ENCODE peak calls at places on chromosomes 6 and 20, in six cellular contexts. D is H54, H is IMR-90, M is HepG2, U is esophagus squamous epithelium, A is A549. W is an unnamed sample.

GRCh38 chr20:13990465-13990864 is at the start of gene SEL1L2:
- DNase-seq in A (no peak), D (no peak), M (no peak), H (no peak), U (no peak), W (no peak)

GRCh38 chr20:21202284-21202683 is 76.4 kb downstream of the KIZ start:
- DNase-seq in A (no peak), U (no peak), M (peak), H (peak), D (peak), W (no peak)

GRCh38 chr20:11585752-11586352 is 331.8 kb upstream of the BTBD3 start:
- DNase-seq in H (peak), A (no peak), D (no peak), M (peak), U (no peak), W (no peak)

GRCh38 chr6:166365221-166365620 is 17.5 kb downstream of the MPC1 start:
- DNase-seq in H (peak), U (no peak), D (no peak), M (no peak), A (no peak), W (no peak)

GRCh38 chr6:133837801-133838349 is 51.0 kb upstream of the TCF21 start:
- DNase-seq in A (peak), H (no peak), U (no peak), M (peak), D (peak), W (peak)

GRCh38 chr6:35359744-35360348 is 17.5 kb downstream of the PPARD start:
- DNase-seq in H (peak), M (no peak), D (no peak), A (no peak), U (no peak), W (no peak)

GRCh38 chr6:126914172-126914571 is 204.3 kb upstream of the RSPO3 start:
- DNase-seq in D (no peak), H (no peak), A (no peak), M (no peak), U (no peak), W (no peak)

GRCh38 chr6:46637145-46637544 is 15.5 kb downstream of the CYP39A1 start:
- DNase-seq in A (no peak), M (no peak), U (no peak), D (no peak), H (peak), W (no peak)

GRCh38 chr6:109448615-109449014 is 7.0 kb downstream of the MICAL1 start:
- DNase-seq in A (no peak), M (no peak), D (no peak), U (no peak), H (no peak), W (no peak)

GRCh38 chr6:5744497-5744896 is 262.2 kb downstream of the NRN1 start:
- DNase-seq in H (no peak), A (no peak), U (no peak), D (no peak), M (no peak), W (no peak)

GRCh38 chr6:136921521-136921935 is 573 bp upstream of the SLC35D3 start:
- DNase-seq in U (no peak), M (no peak), D (no peak), A (peak), H (no peak), W (no peak)

GRCh38 chr20:23528867-23529431 is 38.0 kb downstream of the CST8 start:
- DNase-seq in M (no peak), U (no peak), D (no peak), H (no peak), A (no peak), W (no peak)

GRCh38 chr6:35505985-35506384 is 6.7 kb downstream of the TULP1 start:
- DNase-seq in M (no peak), U (no peak), D (no peak), A (no peak), H (no peak), W (no peak)

GRCh38 chr6:108609276-108609769 is 48.6 kb downstream of the FOXO3 start:
- DNase-seq in H (peak), D (no peak), A (no peak), U (no peak), M (no peak), W (no peak)

GRCh38 chr20:19506021-19506420 is 252.0 kb upstream of the RIN2 start:
- DNase-seq in A (no peak), M (no peak), D (no peak), U (no peak), H (no peak), W (no peak)

GRCh38 chr6:111530777-111531176 is 47.8 kb upstream of the REV3L start:
- DNase-seq in H (no peak), M (no peak), U (no peak), A (no peak), D (no peak), W (no peak)

GRCh38 chr6:30647039-30647801 is at the start of gene C6orf136:
- DNase-seq in A (peak), H (peak), M (peak), U (peak), D (peak), W (peak)

GRCh38 chr6:55293116-55293515 is 34.2 kb upstream of the GFRAL start:
- DNase-seq in U (no peak), D (peak), H (peak), M (peak), A (no peak), W (peak)

GRCh38 chr6:79040083-79040482 is 38.0 kb downstream of the PHIP start:
- DNase-seq in H (peak), D (no peak), U (no peak), A (no peak), M (no peak), W (no peak)

DNA sequence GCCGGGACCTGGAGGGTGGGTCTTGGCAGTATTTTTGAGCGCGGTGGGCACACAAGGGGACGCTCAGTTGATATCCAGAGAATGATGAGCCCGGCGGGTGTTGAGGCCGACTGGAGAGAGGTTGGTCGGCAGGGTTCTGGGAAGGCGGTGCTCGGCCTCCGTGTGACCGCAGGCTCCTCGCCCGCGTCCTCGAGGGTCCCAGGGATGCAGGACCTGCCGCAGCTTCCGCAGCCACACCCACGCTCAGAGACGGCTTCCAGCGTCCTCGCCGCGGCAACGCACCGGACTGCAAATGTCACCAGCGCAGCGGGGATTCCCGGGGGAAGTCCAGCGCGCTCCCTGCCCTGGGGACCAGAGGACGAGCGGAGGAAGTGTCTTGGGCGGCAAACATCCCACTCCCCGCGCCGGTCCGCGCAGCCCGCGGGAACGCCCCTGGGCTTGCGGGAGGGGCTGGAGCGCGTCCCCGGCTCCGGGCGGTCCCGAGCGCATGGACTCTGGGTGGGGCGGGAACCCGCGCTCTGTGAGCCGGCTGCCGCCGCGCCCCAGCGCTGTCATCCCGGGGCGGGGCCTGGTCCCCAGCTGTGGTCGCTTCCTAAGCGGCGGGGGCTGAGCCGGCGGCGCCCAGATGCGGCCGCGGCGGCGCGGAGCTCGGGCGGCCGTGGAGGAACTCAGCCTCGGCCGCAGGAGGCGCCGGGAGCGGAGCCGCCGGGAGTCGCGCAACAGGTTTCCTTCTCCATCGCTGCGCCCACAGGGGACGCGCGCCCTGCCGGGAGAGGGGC is at the start of gene STX11:
- DNase-seq in M (no peak), A (peak), D (peak), U (no peak), H (peak), W (peak)
- TF ChIP-seq POLR2A in M (no peak), A (no peak), D (no peak), U (peak), H (no peak), W (peak)

GRCh38 chr20:49245921-49246740 is 26.9 kb downstream of the DDX27 start:
- DNase-seq in U (no peak), D (peak), A (peak), H (peak), M (peak), W (peak)
- TF ChIP-seq POLR2A in U (no peak), D (no peak), A (no peak), H (no peak), M (no peak), W (no peak)

DNA sequence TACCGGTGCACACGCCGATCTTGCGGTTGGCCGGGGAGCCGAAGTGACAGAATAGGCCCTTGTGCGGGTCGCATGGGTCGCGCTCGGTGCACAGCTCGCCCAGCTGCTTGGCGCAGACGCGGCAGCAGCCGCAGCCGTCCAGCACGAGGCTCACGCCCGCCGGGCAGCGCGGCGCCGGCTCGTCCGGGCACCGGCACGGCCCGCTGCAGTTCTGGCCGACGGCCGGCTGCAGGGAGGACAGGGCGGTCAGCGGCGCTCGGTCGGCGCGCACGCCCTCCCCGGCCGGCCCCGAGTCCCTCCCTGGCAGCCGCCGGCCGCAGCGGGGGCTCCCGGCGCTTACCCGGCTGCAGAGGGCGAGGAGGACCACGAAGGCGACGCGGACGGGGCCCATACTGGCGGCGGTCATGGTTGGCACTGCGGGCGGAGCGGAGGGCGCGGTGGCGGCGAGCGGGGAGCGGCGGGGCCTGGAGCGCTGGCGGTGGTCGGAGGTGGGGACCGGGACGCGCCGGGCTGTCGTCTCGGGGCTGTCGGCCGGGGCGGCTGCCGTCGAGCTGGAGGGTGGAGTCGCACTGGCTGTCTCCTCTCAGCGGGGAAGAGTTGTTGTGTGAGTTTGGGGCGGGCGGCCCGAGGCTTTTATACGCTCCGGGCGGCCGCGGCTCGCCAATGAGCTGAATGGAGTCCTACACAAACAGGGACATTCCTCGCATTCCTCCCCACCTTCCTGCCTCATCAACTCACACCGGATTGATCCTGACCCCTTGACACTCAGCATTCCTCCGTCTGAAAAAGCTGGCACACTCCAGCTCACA is at the start of gene CCN2:
- DNase-seq in U (no peak), M (peak), D (peak), A (peak), H (peak), W (peak)
- TF ChIP-seq POLR2A in U (peak), M (peak), D (peak), A (peak), H (peak), W (no peak)

GRCh38 chr6:21586760-21587181 is 6.8 kb upstream of the SOX4 start:
- DNase-seq in U (no peak), A (no peak), M (no peak), D (no peak), H (no peak), W (no peak)

GRCh38 chr6:21587182-21587924 is 6.2 kb upstream of the SOX4 start:
- DNase-seq in H (peak), A (peak), D (peak), U (no peak), M (peak), W (peak)

GRCh38 chr6:21586300-21586699 is 7.3 kb upstream of the SOX4 start:
- DNase-seq in D (no peak), A (no peak), U (no peak), M (no peak), H (no peak), W (no peak)

GRCh38 chr6:21588812-21589811 is 4.4 kb upstream of the SOX4 start:
- DNase-seq in U (peak), M (peak), D (peak), A (peak), H (peak), W (peak)

GRCh38 chr6:21587925-21588811 is 5.4 kb upstream of the SOX4 start:
- DNase-seq in H (peak), D (no peak), A (peak), M (peak), U (no peak), W (peak)
- TF ChIP-seq POLR2A in H (no peak), D (peak), A (peak), M (no peak), U (no peak), W (no peak)

GRCh38 chr20:44475694-44476560 is at the start of gene TTPAL:
- DNase-seq in A (peak), M (peak), D (peak), U (peak), H (peak), W (peak)
- TF ChIP-seq POLR2A in A (peak), M (peak), D (peak), U (peak), H (peak), W (peak)

DNA sequence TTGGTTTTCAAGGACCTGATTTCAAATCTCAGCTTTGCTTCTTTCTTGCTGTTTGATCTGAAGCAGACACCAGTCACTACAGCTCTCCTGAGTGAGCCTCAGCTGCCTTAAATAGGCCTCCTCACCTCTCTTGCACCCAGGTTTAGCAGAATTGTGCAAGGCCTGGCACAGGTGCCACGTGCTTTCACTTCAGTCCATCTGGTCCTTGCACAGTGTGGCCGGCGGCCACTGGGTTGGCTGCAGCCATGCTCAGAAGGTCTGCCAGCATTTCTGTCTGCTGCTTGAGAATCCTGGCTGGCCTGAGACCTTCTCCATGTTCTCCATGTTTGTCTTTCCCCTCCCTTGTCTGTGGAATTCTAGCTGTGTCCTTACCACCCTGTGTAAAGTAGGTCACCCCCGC is 14.5 kb upstream of the DAAM2 start:
- DNase-seq in M (no peak), H (no peak), A (no peak), D (no peak), U (no peak), W (no peak)
- TF ChIP-seq POLR2A in M (no peak), H (no peak), A (no peak), D (no peak), U (no peak), W (no peak)

DNA sequence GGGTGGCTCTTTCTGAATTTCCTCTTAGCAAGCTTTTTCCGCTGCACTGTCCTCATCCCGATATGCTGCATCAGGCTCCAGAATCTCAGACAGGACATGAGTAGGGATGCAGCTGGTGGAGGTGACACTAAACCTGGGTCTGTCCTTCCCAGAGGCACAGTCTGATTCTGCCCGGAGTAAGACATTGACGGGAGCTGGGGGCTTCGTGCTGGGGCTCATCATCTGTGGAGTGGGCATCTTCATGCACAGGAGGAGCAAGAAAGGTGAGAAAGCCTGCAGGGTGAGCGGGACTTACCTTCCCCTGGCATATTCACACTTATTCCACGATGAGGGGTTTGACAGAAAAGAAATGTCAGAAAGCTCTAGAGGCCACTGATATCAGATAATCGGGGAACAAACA is 9.8 kb downstream of the HLA-DPB1 start:
- DNase-seq in A (no peak), D (no peak), M (no peak), U (no peak), H (no peak), W (no peak)
- TF ChIP-seq POLR2A in A (no peak), D (no peak), M (no peak), U (no peak), H (no peak), W (no peak)

GRCh38 chr6:1766663-1767062 is 156.9 kb downstream of the FOXC1 start:
- DNase-seq in A (no peak), H (peak), U (no peak), M (no peak), D (no peak), W (no peak)

GRCh38 chr6:1773697-1774096 is 164.0 kb downstream of the FOXC1 start:
- DNase-seq in M (no peak), A (no peak), D (no peak), U (no peak), H (no peak), W (no peak)

GRCh38 chr6:1767481-1768246 is 157.9 kb downstream of the FOXC1 start:
- DNase-seq in H (peak), D (no peak), U (no peak), M (no peak), A (no peak), W (no peak)

GRCh38 chr6:1771324-1771723 is 161.6 kb downstream of the FOXC1 start:
- DNase-seq in M (no peak), A (no peak), H (peak), U (no peak), D (no peak), W (no peak)

DNA sequence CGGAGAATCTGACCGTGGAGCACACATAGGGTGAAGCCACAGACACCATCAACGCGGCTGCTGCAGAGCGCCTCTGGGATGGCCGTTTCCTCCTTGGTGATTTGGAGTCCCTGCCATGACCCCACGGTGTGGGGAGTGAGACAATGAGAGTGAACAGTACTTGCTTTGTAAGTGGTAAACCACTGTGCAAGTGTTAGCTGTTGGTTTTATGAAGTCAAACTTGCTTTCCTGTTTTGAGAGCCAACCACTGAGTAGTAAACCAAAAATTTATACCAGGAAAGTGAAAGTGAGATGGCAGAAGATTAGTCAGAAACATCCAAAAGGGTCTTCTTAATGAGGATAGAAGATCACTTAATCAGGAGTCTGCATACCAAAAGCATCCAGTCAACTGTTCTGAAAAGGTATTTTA is 160.7 kb downstream of the FOXC1 start:
- DNase-seq in D (no peak), H (peak), A (no peak), M (no peak), U (no peak), W (no peak)
- TF ChIP-seq POLR2A in D (no peak), H (no peak), A (no peak), M (no peak), U (no peak), W (no peak)

GRCh38 chr6:69866351-69867074 is at the start of gene COL19A1:
- DNase-seq in H (no peak), A (no peak), M (no peak), U (peak), D (no peak), W (peak)

GRCh38 chr6:69868252-69868804 is 2.0 kb downstream of the COL19A1 start:
- DNase-seq in A (no peak), H (no peak), U (no peak), M (no peak), D (no peak), W (no peak)

GRCh38 chr6:69868961-69869360 is 2.6 kb downstream of the COL19A1 start:
- DNase-seq in U (no peak), M (no peak), H (no peak), D (no peak), A (no peak), W (no peak)

GRCh38 chr6:69865126-69865525 is 1.2 kb upstream of the COL19A1 start:
- DNase-seq in A (no peak), U (no peak), M (no peak), D (no peak), H (peak), W (no peak)

DNA sequence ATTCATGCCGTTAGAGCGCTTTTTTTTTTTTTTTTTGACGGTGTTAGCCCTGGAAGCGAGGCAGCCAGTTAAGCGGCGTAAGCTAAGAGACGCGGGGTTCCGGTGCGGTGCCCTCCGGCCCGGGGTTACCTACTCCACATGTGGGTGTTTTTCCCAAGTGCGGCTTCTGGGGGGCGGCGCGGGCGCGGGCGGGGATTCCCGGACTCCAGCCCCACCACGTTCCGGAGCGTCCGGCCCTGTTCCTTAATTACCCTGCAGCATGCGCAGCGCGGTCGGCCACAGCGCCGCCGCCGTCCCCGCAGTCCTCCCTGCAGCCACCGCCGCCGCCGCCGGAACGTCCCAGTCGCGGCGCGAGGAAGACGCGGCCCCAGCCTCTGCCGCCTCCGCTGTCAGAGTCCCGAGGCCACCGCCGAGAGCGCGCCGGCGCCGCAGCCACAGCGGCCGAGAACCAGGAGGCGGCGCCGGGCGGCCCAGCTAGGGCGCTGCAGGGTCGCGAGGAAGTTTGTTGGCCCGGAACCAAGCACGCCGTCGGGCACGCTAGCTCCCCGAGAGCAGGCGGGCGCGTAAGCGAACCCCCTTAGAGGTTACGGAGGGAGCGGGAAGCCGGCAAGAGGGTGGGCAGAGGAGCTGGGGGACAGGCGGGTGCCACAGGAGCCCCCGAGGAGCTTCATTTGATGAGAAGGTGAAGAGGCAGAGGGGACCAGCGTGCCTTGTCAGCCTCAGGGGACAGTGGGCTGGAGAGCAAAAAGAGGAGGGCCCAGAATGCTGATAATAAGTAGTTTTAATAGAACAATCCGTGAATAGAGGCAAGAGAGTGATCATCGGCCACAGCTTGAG is 937 bp downstream of the COL19A1 start:
- DNase-seq in H (peak), U (no peak), M (peak), A (peak), D (no peak), W (peak)
- TF ChIP-seq POLR2A in H (no peak), U (peak), M (no peak), A (no peak), D (no peak), W (no peak)

W was measured in erythroblast.